ENCODE peak calls at places on chromosomes 12 and 14, in ten cellular contexts. X is CD8-positive, alpha-beta T cell; W is neural progenitor cell; D is lung; Q is PC-9; A is body of pancreas; J is IMR-90; L is lower lobe of right lung; C is cardiac fibroblast; H is lower leg skin. K is an unnamed sample.

GRCh38 chr12:34400423-34400881 is 378.2 kb downstream of the ALG10 start:
- DNase-seq in X (no peak), W (no peak), D (peak), Q (peak), A (no peak), J (no peak), L (peak), C (no peak), H (peak), K (no peak)

GRCh38 chr12:27285395-27285794 is 41.3 kb downstream of the STK38L start:
- DNase-seq in X (no peak), W (peak), D (no peak), Q (no peak), A (no peak), J (peak), L (no peak), C (peak), H (no peak), K (peak)

GRCh38 chr12:131941987-131942341 is 7.8 kb upstream of the EP400 start:
- DNase-seq in X (no peak), W (no peak), D (no peak), Q (no peak), A (no peak), J (no peak), L (peak), C (no peak), H (no peak), K (no peak)

GRCh38 chr14:95601650-95602049 is 66.8 kb downstream of the GLRX5 start:
- DNase-seq in X (no peak), W (no peak), D (no peak), Q (no peak), A (no peak), J (no peak), L (no peak), C (no peak), H (no peak), K (no peak)

GRCh38 chr14:88613552-88614010 is 50.7 kb downstream of the ZC3H14 start:
- DNase-seq in X (no peak), W (no peak), D (no peak), Q (no peak), A (peak), J (peak), L (no peak), C (peak), H (no peak), K (peak)

GRCh38 chr12:116346751-116347150 is 69.3 kb upstream of the MED13L start:
- DNase-seq in X (no peak), W (no peak), D (no peak), Q (peak), A (peak), J (peak), L (no peak), C (peak), H (no peak), K (peak)

GRCh38 chr12:67426067-67426466 is 156.9 kb downstream of the CAND1 start:
- DNase-seq in X (no peak), W (no peak), D (no peak), Q (no peak), A (peak), J (peak), L (no peak), C (peak), H (no peak), K (peak)

GRCh38 chr14:105605501-105606304 is 79.3 kb downstream of the TMEM121 start:
- DNase-seq in X (no peak), W (no peak), D (no peak), Q (no peak), A (no peak), J (no peak), L (no peak), C (no peak), H (peak), K (no peak)

GRCh38 chr14:91125271-91125661 is 11.4 kb downstream of the DGLUCY start:
- DNase-seq in X (no peak), W (no peak), D (no peak), Q (no peak), A (no peak), J (no peak), L (no peak), C (no peak), H (no peak), K (no peak)

GRCh38 chr12:48105321-48105866 is 485 bp downstream of the SENP1 start:
- DNase-seq in X (no peak), W (peak), D (no peak), Q (no peak), A (no peak), J (peak), L (no peak), C (no peak), H (peak), K (no peak)

DNA sequence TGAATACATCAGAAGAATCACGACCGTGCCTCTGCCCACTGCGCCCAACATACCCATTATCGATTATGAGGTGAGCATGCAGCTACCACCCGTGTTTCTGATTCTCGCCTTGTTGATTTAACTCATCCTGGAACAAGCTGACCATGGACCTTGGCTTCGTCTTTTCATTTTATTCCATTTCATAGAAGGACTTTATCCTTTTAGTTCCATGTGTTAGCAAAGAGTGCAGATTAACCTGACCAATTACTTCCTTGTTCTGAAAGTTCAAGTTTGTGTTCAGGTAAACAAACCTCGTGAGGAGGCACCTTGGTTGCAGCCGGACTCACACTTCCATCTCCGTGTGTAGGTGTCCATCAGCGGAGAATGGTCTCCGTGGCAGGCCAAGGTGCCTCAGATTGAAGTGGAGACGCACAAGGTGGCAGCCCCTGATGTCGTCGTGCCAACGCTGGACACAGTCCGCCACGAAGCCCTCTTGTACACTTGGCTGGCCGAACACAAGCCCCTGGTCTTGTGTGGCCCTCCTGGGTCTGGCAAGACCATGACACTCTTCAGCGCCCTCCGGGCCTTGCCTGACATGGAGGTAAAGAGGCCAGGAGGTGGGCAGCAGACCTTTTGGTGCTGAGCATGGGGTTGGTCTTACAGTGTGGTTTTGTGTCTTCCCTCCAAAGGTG is 52.2 kb downstream of the DYNC1H1 start:
- DNase-seq in X (no peak), W (no peak), D (no peak), Q (no peak), A (no peak), J (no peak), L (no peak), C (no peak), H (no peak), K (no peak)
- H3K4me3 ChIP-seq in X (no peak), W (no peak), D (no peak), Q (no peak), A (no peak), J (no peak), L (no peak), C (no peak), H (no peak), K (no peak)

GRCh38 chr14:29928342-29928640 is 644 bp upstream of the PRKD1 start:
- DNase-seq in X (no peak), W (no peak), D (no peak), Q (no peak), A (no peak), J (no peak), L (no peak), C (no peak), H (no peak), K (no peak)

GRCh38 chr14:29926228-29926627 is 1.4 kb downstream of the PRKD1 start:
- DNase-seq in X (no peak), W (peak), D (no peak), Q (no peak), A (no peak), J (no peak), L (no peak), C (no peak), H (no peak), K (no peak)

GRCh38 chr14:29927596-29928341 is at the start of gene PRKD1:
- DNase-seq in X (no peak), W (peak), D (peak), Q (peak), A (peak), J (peak), L (peak), C (peak), H (peak), K (peak)

GRCh38 chr14:29925736-29926135 is 1.9 kb downstream of the PRKD1 start:
- DNase-seq in X (no peak), W (peak), D (no peak), Q (no peak), A (no peak), J (peak), L (no peak), C (peak), H (no peak), K (peak)

DNA sequence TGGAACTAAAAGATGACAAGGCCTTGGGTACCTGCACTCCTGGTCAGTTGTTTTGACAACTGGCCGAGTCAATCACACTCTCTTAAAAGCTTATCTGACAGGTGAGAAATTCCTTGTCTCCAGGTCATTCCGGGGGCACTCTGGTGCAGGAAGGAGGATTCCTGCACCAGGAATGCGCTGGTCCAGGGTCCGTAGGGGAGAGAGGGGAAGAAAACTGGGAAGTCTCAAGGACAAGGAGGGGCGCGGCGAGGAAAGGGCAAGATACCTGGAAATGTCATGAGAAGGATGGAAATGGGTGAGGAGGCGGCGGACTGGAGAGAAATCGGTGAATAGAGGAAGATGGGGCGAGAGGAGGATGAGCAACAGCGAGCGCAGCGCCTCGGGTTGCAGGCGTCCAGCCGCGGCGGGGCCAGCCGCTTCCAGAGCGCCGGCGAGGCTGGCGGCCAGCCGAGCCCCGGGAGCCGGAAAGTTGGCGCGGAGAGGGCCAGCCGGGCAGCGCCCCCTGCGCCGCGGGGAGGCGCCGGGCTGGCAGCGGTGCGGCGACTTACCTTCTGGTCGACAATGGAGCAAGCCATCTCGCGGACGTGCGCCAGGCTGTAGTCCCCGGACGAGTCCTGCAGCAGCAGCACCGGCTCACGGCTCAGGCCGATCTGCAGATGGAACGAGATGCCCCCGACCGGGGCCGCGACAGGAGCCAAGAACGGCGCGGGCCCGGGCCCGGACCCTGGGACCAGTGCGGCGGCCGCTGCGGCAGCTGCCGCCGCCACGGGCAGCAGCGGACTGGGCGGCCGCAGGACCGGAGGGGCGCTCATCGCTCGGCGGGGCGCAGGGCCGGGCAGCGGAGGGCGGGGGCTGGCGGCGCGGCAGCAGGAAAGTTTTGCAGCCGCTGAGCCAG is 699 bp downstream of the PRKD1 start:
- DNase-seq in X (no peak), W (peak), D (peak), Q (peak), A (peak), J (peak), L (peak), C (peak), H (no peak), K (peak)
- TF ChIP-seq CTCF in X (no peak), W (peak), D (no peak), Q (no peak), A (no peak), J (peak), L (peak), C (no peak), H (no peak), K (no peak)

GRCh38 chr14:85531594-85532391 is 1.8 kb downstream of the FLRT2 start:
- DNase-seq in X (no peak), W (peak), D (peak), Q (peak), A (peak), J (peak), L (peak), C (peak), H (peak), K (peak)

GRCh38 chr14:85532570-85532969 is 2.6 kb downstream of the FLRT2 start:
- DNase-seq in X (no peak), W (no peak), D (no peak), Q (no peak), A (no peak), J (no peak), L (no peak), C (no peak), H (no peak), K (no peak)

GRCh38 chr14:85529803-85530574 is at the start of gene FLRT2:
- DNase-seq in X (no peak), W (peak), D (no peak), Q (peak), A (peak), J (peak), L (peak), C (peak), H (peak), K (peak)

GRCh38 chr14:85530626-85531025 is 682 bp downstream of the FLRT2 start:
- DNase-seq in X (no peak), W (no peak), D (no peak), Q (no peak), A (no peak), J (no peak), L (no peak), C (no peak), H (no peak), K (no peak)

DNA sequence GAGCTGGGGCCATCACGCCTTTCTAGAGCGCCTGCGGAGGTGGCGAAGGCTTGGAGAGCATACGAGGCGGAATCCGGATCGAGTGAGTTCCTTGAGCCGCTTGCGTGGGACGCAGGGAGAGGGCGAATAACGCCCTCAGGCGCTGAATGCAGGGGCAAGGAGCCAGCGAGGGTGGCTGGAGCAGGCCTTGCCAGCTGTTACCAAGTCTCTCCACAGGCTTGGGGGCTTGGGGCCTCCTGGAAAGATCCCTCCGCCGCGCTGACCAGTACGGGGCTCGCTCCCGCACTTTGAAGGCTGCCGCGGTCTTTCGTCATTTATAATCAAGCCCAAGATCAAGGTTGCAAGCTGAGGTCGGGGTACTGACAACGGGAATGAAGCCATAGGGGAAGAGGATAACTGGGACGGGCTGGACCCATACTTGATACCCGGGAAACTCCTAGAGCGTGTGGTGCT is 1.2 kb downstream of the FLRT2 start:
- DNase-seq in X (no peak), W (peak), D (no peak), Q (no peak), A (peak), J (peak), L (peak), C (peak), H (peak), K (peak)
- H3K4me3 ChIP-seq in X (no peak), W (peak), D (no peak), Q (no peak), A (peak), J (peak), L (peak), C (peak), H (peak), K (peak)

GRCh38 chr12:18805516-18806248 is 67.8 kb downstream of the CAPZA3 start:
- DNase-seq in X (no peak), W (peak), D (no peak), Q (no peak), A (peak), J (no peak), L (no peak), C (no peak), H (no peak), K (no peak)
- TF ChIP-seq CTCF in X (no peak), W (peak), D (no peak), Q (no peak), A (no peak), J (no peak), L (no peak), C (no peak), H (no peak), K (no peak)

DNA sequence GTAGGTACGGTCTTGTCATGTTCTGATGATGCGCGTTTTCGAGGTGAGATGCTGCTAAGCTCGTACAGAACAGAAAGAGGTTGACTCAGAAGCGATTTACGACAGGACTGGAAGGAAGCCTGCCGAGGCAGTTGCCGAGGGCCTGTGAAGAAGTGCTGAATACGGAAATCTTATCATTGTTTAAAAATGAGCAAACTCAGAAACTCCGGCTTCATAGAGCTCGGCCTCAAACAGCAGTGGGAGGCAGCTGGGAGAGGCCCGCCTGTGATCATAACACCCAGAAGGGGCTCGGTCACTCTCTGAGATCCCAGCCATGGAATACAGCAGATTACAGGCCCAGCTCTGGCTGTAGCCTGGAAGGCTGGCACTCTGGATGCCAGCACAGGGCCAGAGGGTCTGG is 87.4 kb downstream of the CPSF2 start:
- DNase-seq in X (no peak), W (no peak), D (no peak), Q (no peak), A (no peak), J (no peak), L (no peak), C (no peak), H (no peak), K (peak)
- H3K4me3 ChIP-seq in X (no peak), W (no peak), D (no peak), Q (no peak), A (no peak), J (no peak), L (no peak), C (no peak), H (no peak), K (no peak)

GRCh38 chr12:81992461-81992860 is 233.3 kb upstream of the PPFIA2 start:
- DNase-seq in X (no peak), W (peak), D (no peak), Q (no peak), A (peak), J (no peak), L (no peak), C (peak), H (no peak), K (peak)
- TF ChIP-seq CTCF in X (no peak), W (peak), D (no peak), Q (no peak), A (no peak), J (no peak), L (peak), C (no peak), H (no peak), K (peak)

GRCh38 chr14:103555559-103556337 is 6.7 kb downstream of the BAG5 start:
- DNase-seq in X (no peak), W (no peak), D (no peak), Q (no peak), A (no peak), J (no peak), L (peak), C (no peak), H (no peak), K (no peak)

GRCh38 chr14:103550451-103551337 is 11.8 kb downstream of the BAG5 start:
- DNase-seq in X (no peak), W (no peak), D (no peak), Q (no peak), A (no peak), J (no peak), L (peak), C (no peak), H (peak), K (no peak)

GRCh38 chr14:103552011-103552797 is 10.3 kb downstream of the BAG5 start:
- DNase-seq in X (no peak), W (no peak), D (no peak), Q (peak), A (no peak), J (peak), L (peak), C (peak), H (peak), K (peak)

GRCh38 chr14:103551338-103551762 is 11.1 kb downstream of the BAG5 start:
- DNase-seq in X (no peak), W (no peak), D (no peak), Q (no peak), A (no peak), J (no peak), L (peak), C (no peak), H (peak), K (peak)

GRCh38 chr14:103552811-103553210 is 9.6 kb downstream of the BAG5 start:
- DNase-seq in X (no peak), W (no peak), D (no peak), Q (no peak), A (no peak), J (no peak), L (peak), C (no peak), H (no peak), K (no peak)
- H3K4me3 ChIP-seq in X (no peak), W (no peak), D (no peak), Q (no peak), A (no peak), J (no peak), L (no peak), C (no peak), H (no peak), K (no peak)

GRCh38 chr14:35688427-35688826 is 120.7 kb downstream of the RALGAPA1 start:
- DNase-seq in X (no peak), W (no peak), D (no peak), Q (no peak), A (no peak), J (no peak), L (no peak), C (no peak), H (no peak), K (no peak)
- TF ChIP-seq CTCF in X (no peak), W (no peak), D (no peak), Q (no peak), A (no peak), J (no peak), L (no peak), C (no peak), H (no peak), K (no peak)